ENCODE peak calls at places on chromosomes 16 and 17, in four cellular contexts. One of them, this sample, is unnamed.

GRCh38 chr17:82022310-82022980 is at the start of gene CENPX:
- DNase-seq in NCI-H1092: no peak
- DNase-seq in GM03348: no peak
- DNase-seq in NCI-H748 treated with DMSO at 0.1 percent for 48 hours: no peak
- DNase-seq in this sample: peak; percentile 43

GRCh38 chr16:12763517-12763916 is 40.2 kb downstream of the CPPED1 start:
- DNase-seq in NCI-H1092: no peak
- DNase-seq in GM03348: no peak
- DNase-seq in NCI-H748 treated with DMSO at 0.1 percent for 48 hours: no peak
- DNase-seq in this sample: no peak

GRCh38 chr17:72588961-72589360 is 468.1 kb downstream of the SOX9 start:
- DNase-seq in NCI-H1092: peak; percentile 35
- DNase-seq in GM03348: no peak
- DNase-seq in NCI-H748 treated with DMSO at 0.1 percent for 48 hours: peak; percentile 52
- DNase-seq in this sample: peak; percentile 35

GRCh38 chr17:56867948-56868376 is 34.0 kb downstream of the DGKE start:
- DNase-seq in NCI-H1092: peak; percentile 36
- DNase-seq in GM03348: peak; percentile 11
- DNase-seq in NCI-H748 treated with DMSO at 0.1 percent for 48 hours: no peak
- DNase-seq in this sample: peak; percentile 76

GRCh38 chr17:29585080-29585751 is 4.2 kb downstream of the GIT1 start:
- DNase-seq in NCI-H1092: no peak
- DNase-seq in GM03348: no peak
- DNase-seq in NCI-H748 treated with DMSO at 0.1 percent for 48 hours: no peak
- DNase-seq in this sample: peak; percentile 53

GRCh38 chr16:9139965-9140364 is 48.5 kb downstream of the HAPSTR1 start:
- DNase-seq in NCI-H1092: no peak
- DNase-seq in GM03348: peak; percentile 40
- DNase-seq in NCI-H748 treated with DMSO at 0.1 percent for 48 hours: no peak
- DNase-seq in this sample: peak; percentile 51

GRCh38 chr16:86558355-86559193 is 3.5 kb upstream of the MTHFSD start:
- DNase-seq in NCI-H1092: no peak
- DNase-seq in GM03348: no peak
- DNase-seq in NCI-H748 treated with DMSO at 0.1 percent for 48 hours: no peak
- DNase-seq in this sample: no peak

GRCh38 chr17:76078859-76079576 is at the start of gene ZACN:
- DNase-seq in NCI-H1092: peak; percentile 43
- DNase-seq in GM03348: no peak
- DNase-seq in NCI-H748 treated with DMSO at 0.1 percent for 48 hours: no peak
- DNase-seq in this sample: no peak

GRCh38 chr16:71537643-71538042 is 11.4 kb downstream of the CHST4 start:
- DNase-seq in NCI-H1092: peak; percentile 38
- DNase-seq in GM03348: peak; percentile 62
- DNase-seq in NCI-H748 treated with DMSO at 0.1 percent for 48 hours: no peak
- DNase-seq in this sample: peak; percentile 58

GRCh38 chr17:59383893-59384292 is 52.4 kb downstream of the YPEL2 start:
- DNase-seq in NCI-H1092: no peak
- DNase-seq in GM03348: no peak
- DNase-seq in NCI-H748 treated with DMSO at 0.1 percent for 48 hours: no peak
- DNase-seq in this sample: no peak

GRCh38 chr17:58330544-58330996 is 2.0 kb upstream of the TSPOAP1 start:
- DNase-seq in NCI-H1092: no peak
- DNase-seq in GM03348: no peak
- DNase-seq in NCI-H748 treated with DMSO at 0.1 percent for 48 hours: no peak
- DNase-seq in this sample: no peak

GRCh38 chr17:66190738-66191606 is 961 bp downstream of the CEP112 start:
- DNase-seq in NCI-H1092: no peak
- DNase-seq in GM03348: peak; percentile 52
- DNase-seq in NCI-H748 treated with DMSO at 0.1 percent for 48 hours: no peak
- DNase-seq in this sample: peak; percentile 64

GRCh38 chr17:57954421-57955182 is 610 bp downstream of the CUEDC1 start:
- DNase-seq in NCI-H1092: peak; percentile 17
- DNase-seq in GM03348: peak; percentile 85
- DNase-seq in NCI-H748 treated with DMSO at 0.1 percent for 48 hours: peak; percentile 31
- DNase-seq in this sample: peak; percentile 86

GRCh38 chr16:47262938-47263337 is 119.2 kb upstream of the NETO2 start:
- DNase-seq in NCI-H1092: no peak
- DNase-seq in GM03348: no peak
- DNase-seq in NCI-H748 treated with DMSO at 0.1 percent for 48 hours: no peak
- DNase-seq in this sample: no peak

GRCh38 chr17:76868669-76869208 is 535 bp downstream of the MGAT5B start:
- DNase-seq in NCI-H1092: no peak
- DNase-seq in GM03348: peak; percentile 43
- DNase-seq in NCI-H748 treated with DMSO at 0.1 percent for 48 hours: no peak
- DNase-seq in this sample: peak; percentile 49

GRCh38 chr17:47165137-47165536 is 24.0 kb downstream of the CDC27 start:
- DNase-seq in NCI-H1092: no peak
- DNase-seq in GM03348: no peak
- DNase-seq in NCI-H748 treated with DMSO at 0.1 percent for 48 hours: no peak
- DNase-seq in this sample: no peak

GRCh38 chr17:11996722-11997146 is 541 bp downstream of the ZNF18 start:
- DNase-seq in NCI-H1092: no peak
- DNase-seq in GM03348: no peak
- DNase-seq in NCI-H748 treated with DMSO at 0.1 percent for 48 hours: peak; percentile 42
- DNase-seq in this sample: peak; percentile 69

GRCh38 chr17:41223821-41224220 is 2.6 kb upstream of the KRTAP9-2 start:
- DNase-seq in NCI-H1092: no peak
- DNase-seq in GM03348: no peak
- DNase-seq in NCI-H748 treated with DMSO at 0.1 percent for 48 hours: no peak
- DNase-seq in this sample: no peak

GRCh38 chr17:82216301-82217119 is 3.9 kb upstream of the CCDC57 start:
- DNase-seq in NCI-H1092: no peak
- DNase-seq in GM03348: peak; percentile 87
- DNase-seq in NCI-H748 treated with DMSO at 0.1 percent for 48 hours: no peak
- DNase-seq in this sample: peak; percentile 88

GRCh38 chr17:46818319-46818928 is at the start of gene WNT3:
- DNase-seq in NCI-H1092: no peak
- DNase-seq in GM03348: peak; percentile 37
- DNase-seq in NCI-H748 treated with DMSO at 0.1 percent for 48 hours: peak; percentile 38
- DNase-seq in this sample: no peak

GRCh38 chr16:28260193-28260592 is 32.1 kb upstream of the SBK1 start:
- DNase-seq in NCI-H1092: no peak
- DNase-seq in GM03348: no peak
- DNase-seq in NCI-H748 treated with DMSO at 0.1 percent for 48 hours: no peak
- DNase-seq in this sample: no peak

GRCh38 chr16:82924075-82924854 is 297.5 kb downstream of the CDH13 start:
- DNase-seq in NCI-H1092: peak; percentile 11
- DNase-seq in GM03348: no peak
- DNase-seq in NCI-H748 treated with DMSO at 0.1 percent for 48 hours: no peak
- DNase-seq in this sample: no peak

GRCh38 chr17:7673239-7673638 is 14.1 kb downstream of the TP53 start:
- DNase-seq in NCI-H1092: no peak
- DNase-seq in GM03348: no peak
- DNase-seq in NCI-H748 treated with DMSO at 0.1 percent for 48 hours: no peak
- DNase-seq in this sample: peak; percentile 33

GRCh38 chr16:47949276-47949675 is 206.5 kb downstream of the ABCC12 start:
- DNase-seq in NCI-H1092: no peak
- DNase-seq in GM03348: no peak
- DNase-seq in NCI-H748 treated with DMSO at 0.1 percent for 48 hours: no peak
- DNase-seq in this sample: no peak

GRCh38 chr17:63841350-63842172 is 924 bp downstream of the SMARCD2 start:
- DNase-seq in NCI-H1092: peak; percentile 22
- DNase-seq in GM03348: peak; percentile 42
- DNase-seq in NCI-H748 treated with DMSO at 0.1 percent for 48 hours: no peak
- DNase-seq in this sample: peak; percentile 61

GRCh38 chr17:15432807-15433547 is 34.4 kb downstream of the CDRT4 start:
- DNase-seq in NCI-H1092: no peak
- DNase-seq in GM03348: peak; percentile 68
- DNase-seq in NCI-H748 treated with DMSO at 0.1 percent for 48 hours: no peak
- DNase-seq in this sample: no peak

GRCh38 chr17:45440161-45440859 is 7.6 kb upstream of the ARHGAP27 start:
- DNase-seq in NCI-H1092: no peak
- DNase-seq in GM03348: peak; percentile 2
- DNase-seq in NCI-H748 treated with DMSO at 0.1 percent for 48 hours: no peak
- DNase-seq in this sample: no peak

GRCh38 chr17:44004077-44004760 is at the start of gene NAGS:
- DNase-seq in NCI-H1092: no peak
- DNase-seq in GM03348: no peak
- DNase-seq in NCI-H748 treated with DMSO at 0.1 percent for 48 hours: no peak
- DNase-seq in this sample: no peak

GRCh38 chr17:64378890-64379354 is 11.7 kb downstream of the PECAM1 start:
- DNase-seq in NCI-H1092: no peak
- DNase-seq in GM03348: no peak
- DNase-seq in NCI-H748 treated with DMSO at 0.1 percent for 48 hours: no peak
- DNase-seq in this sample: no peak

GRCh38 chr16:81523387-81524115 is 78.9 kb downstream of the CMIP start:
- DNase-seq in NCI-H1092: no peak
- DNase-seq in GM03348: peak; percentile 75
- DNase-seq in NCI-H748 treated with DMSO at 0.1 percent for 48 hours: no peak
- DNase-seq in this sample: peak; percentile 92